ENCODE peak calls at places on chromosomes 11 and 22, in four cellular contexts. One of them, this sample, is unnamed.

GRCh38 chr11:266676-267439 is 11.3 kb upstream of the NLRP6 start:
- DNase-seq in pancreas: no peak
- DNase-seq in K562: peak
- DNase-seq in spleen: peak
- DNase-seq in this sample: no peak

GRCh38 chr22:34395370-34395769 is 475.1 kb upstream of the LARGE1 start:
- DNase-seq in pancreas: no peak
- DNase-seq in K562: no peak
- DNase-seq in spleen: no peak
- DNase-seq in this sample: no peak

GRCh38 chr22:21047730-21048129 is 2.0 kb downstream of the LRRC74B start:
- DNase-seq in pancreas: no peak
- DNase-seq in K562: no peak
- DNase-seq in spleen: peak
- DNase-seq in this sample: no peak

GRCh38 chr11:113001709-113002108 is 40.5 kb downstream of the NCAM1 start:
- DNase-seq in pancreas: no peak
- DNase-seq in K562: no peak
- DNase-seq in spleen: no peak
- DNase-seq in this sample: no peak

GRCh38 chr11:57121996-57122395 is 59.8 kb upstream of the LRRC55 start:
- DNase-seq in pancreas: no peak
- DNase-seq in K562: peak
- DNase-seq in spleen: no peak
- DNase-seq in this sample: no peak

GRCh38 chr11:76783294-76783900 is at the start of gene TSKU:
- DNase-seq in pancreas: no peak
- DNase-seq in K562: no peak
- DNase-seq in spleen: no peak
- DNase-seq in this sample: no peak

GRCh38 chr11:46914363-46914762 is 4.0 kb downstream of the LRP4 start:
- DNase-seq in pancreas: no peak
- DNase-seq in K562: peak
- DNase-seq in spleen: no peak
- DNase-seq in this sample: peak

GRCh38 chr22:41479671-41480396 is 10.9 kb downstream of the ACO2 start:
- DNase-seq in pancreas: no peak
- DNase-seq in K562: no peak
- DNase-seq in spleen: no peak
- DNase-seq in this sample: no peak

GRCh38 chr11:26028294-26028954 is 303.5 kb upstream of the ANO3 start:
- DNase-seq in pancreas: no peak
- DNase-seq in K562: no peak
- DNase-seq in spleen: no peak
- DNase-seq in this sample: no peak

GRCh38 chr11:69385832-69386415 is 92.0 kb downstream of the MYEOV start:
- DNase-seq in pancreas: no peak
- DNase-seq in K562: no peak
- DNase-seq in spleen: peak
- DNase-seq in this sample: no peak

GRCh38 chr22:20133930-20134549 is 2.4 kb downstream of the ZDHHC8 start:
- DNase-seq in pancreas: no peak
- DNase-seq in K562: no peak
- DNase-seq in spleen: no peak
- DNase-seq in this sample: no peak

GRCh38 chr11:2268911-2269600 is 1.3 kb downstream of the ASCL2 start:
- DNase-seq in pancreas: peak
- DNase-seq in K562: peak
- DNase-seq in spleen: peak
- DNase-seq in this sample: peak

GRCh38 chr11:114195981-114196731 is 100.0 kb upstream of the NNMT start:
- DNase-seq in pancreas: no peak
- DNase-seq in K562: peak
- DNase-seq in spleen: peak
- DNase-seq in this sample: no peak
- H3K27ac ChIP-seq in pancreas: peak
- H3K27ac ChIP-seq in K562: no peak
- H3K27ac ChIP-seq in spleen: peak
- H3K27ac ChIP-seq in this sample: peak

DNA sequence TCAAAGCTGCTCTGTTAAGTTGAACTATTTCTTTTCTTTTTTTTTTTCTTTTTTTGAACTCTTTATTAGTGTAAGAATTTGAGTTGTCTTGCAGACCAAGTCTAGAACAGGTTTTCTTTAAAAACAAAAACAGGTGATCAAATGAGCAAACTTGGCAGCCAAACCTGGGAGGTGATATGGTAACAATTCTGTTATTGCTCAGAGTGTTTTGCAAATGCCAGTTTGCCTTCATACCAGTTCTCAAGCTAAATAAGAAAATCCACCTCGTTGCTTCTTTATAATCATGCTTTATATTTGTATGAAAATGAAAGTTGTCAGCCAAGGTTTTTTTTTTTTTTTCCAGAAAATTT is 76.9 kb downstream of the DEPDC5 start:
- DNase-seq in pancreas: no peak
- DNase-seq in K562: no peak
- DNase-seq in spleen: no peak
- DNase-seq in this sample: no peak
- H3K27ac ChIP-seq in pancreas: no peak
- H3K27ac ChIP-seq in K562: no peak
- H3K27ac ChIP-seq in spleen: no peak
- H3K27ac ChIP-seq in this sample: no peak

DNA sequence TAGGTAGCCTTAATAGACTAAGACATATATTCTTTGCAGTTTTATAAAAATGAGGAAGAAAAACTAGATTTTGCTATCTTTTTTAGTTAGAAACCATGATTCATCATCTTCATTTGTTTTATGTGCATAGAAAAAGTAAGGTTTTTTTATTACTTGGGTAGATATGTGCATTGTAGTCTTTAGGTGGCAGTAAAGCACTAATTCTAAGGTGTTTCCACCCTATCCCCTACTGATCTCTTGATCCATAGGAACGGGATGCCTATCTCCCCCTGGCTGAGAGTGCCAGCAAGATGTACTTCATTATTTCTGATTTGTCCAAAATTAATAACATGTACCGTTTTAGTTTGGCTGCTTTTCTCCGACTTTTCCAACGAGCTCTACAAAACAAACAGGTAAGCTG is 148.1 kb downstream of the DYNC2H1 start:
- DNase-seq in pancreas: no peak
- DNase-seq in K562: no peak
- DNase-seq in spleen: no peak
- DNase-seq in this sample: no peak
- H3K27ac ChIP-seq in pancreas: no peak
- H3K27ac ChIP-seq in K562: no peak
- H3K27ac ChIP-seq in spleen: no peak
- H3K27ac ChIP-seq in this sample: no peak

DNA sequence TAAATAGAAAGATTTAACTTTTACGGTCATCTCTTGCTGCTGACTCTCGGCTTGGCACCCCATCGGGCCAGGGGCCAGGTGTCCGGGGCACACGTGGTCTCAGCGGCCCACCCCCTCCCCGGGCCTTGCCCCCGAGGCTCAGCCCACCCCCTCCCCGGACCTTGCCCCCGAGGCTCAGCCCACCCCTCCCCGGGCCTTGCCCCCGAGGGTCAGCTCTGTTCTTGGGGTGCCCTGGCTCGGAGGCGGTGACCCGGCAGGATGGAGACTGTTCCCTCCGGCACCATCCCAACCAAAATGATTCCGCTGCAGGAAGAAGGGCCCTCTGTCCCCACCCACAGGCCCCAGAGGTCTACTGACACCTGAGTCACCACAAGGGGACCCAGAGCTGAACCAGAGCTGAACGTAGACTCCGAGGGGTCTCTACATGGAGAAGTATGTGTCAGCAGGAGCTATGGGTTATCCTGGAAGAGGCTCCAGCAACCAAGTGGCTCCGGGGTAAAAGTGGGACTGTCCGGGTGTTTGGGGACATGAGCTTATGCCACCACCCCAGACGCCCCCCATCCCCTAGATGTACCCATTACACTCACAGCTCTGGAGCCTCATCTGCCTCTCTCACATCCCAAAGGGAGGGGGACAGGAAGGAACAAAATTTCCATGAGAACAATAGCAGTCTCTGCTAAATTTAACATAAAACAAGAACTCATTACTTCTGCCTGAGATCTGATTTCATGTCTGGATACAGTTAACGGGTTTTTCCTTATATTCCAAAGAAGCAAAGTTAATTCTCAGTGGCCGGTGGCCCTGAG is 38.4 kb downstream of the MACROD1 start:
- DNase-seq in pancreas: no peak
- DNase-seq in K562: no peak
- DNase-seq in spleen: no peak
- DNase-seq in this sample: no peak
- H3K27ac ChIP-seq in pancreas: peak
- H3K27ac ChIP-seq in K562: no peak
- H3K27ac ChIP-seq in spleen: no peak
- H3K27ac ChIP-seq in this sample: no peak

GRCh38 chr11:101429708-101430107 is 154.1 kb downstream of the TRPC6 start:
- DNase-seq in pancreas: no peak
- DNase-seq in K562: no peak
- DNase-seq in spleen: no peak
- DNase-seq in this sample: no peak

GRCh38 chr11:101428918-101429317 is 154.9 kb downstream of the TRPC6 start:
- DNase-seq in pancreas: no peak
- DNase-seq in K562: no peak
- DNase-seq in spleen: no peak
- DNase-seq in this sample: no peak

GRCh38 chr11:101434241-101434640 is 149.6 kb downstream of the TRPC6 start:
- DNase-seq in pancreas: no peak
- DNase-seq in K562: no peak
- DNase-seq in spleen: no peak
- DNase-seq in this sample: no peak

GRCh38 chr11:101435406-101435805 is 148.4 kb downstream of the TRPC6 start:
- DNase-seq in pancreas: no peak
- DNase-seq in K562: no peak
- DNase-seq in spleen: no peak
- DNase-seq in this sample: no peak

GRCh38 chr11:101430236-101430635 is 153.6 kb downstream of the TRPC6 start:
- DNase-seq in pancreas: no peak
- DNase-seq in K562: no peak
- DNase-seq in spleen: no peak
- DNase-seq in this sample: no peak
- H3K27ac ChIP-seq in pancreas: no peak
- H3K27ac ChIP-seq in K562: no peak
- H3K27ac ChIP-seq in spleen: no peak
- H3K27ac ChIP-seq in this sample: no peak

DNA sequence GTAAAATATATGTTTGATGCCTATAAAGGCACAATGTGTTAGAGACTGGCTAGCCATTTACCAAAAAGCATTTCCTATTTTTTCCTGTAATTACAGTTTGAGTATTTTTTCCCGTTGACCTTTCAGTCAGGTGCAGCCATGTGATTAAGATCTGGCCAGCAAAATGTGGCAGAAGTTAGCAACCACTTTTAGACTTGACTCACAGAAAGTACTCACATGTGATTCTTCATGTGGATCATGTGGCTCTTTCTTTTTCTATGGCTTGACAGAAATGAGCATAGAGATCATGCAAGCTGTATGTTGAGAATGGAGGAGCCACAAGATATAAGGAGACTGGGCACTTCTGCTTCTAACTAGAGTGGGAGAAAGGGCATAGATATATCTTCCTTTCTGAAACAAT is 27.3 kb upstream of the RAB38 start:
- DNase-seq in pancreas: no peak
- DNase-seq in K562: no peak
- DNase-seq in spleen: no peak
- DNase-seq in this sample: no peak
- H3K27ac ChIP-seq in pancreas: no peak
- H3K27ac ChIP-seq in K562: no peak
- H3K27ac ChIP-seq in spleen: no peak
- H3K27ac ChIP-seq in this sample: no peak